ENCODE peak calls at places on chromosome 1, in eight cellular contexts. V, A, H, G, E, N, T and D are unnamed samples.

GRCh38 chr1:223683586-223684487 is 18.3 kb upstream of the CAPN8 start:
- DNase-seq in A (peak; percentile 83), N (peak; percentile 41), V (peak; percentile 40), G (peak; percentile 61), T (peak; percentile 86), H (peak; percentile 64), E (no peak), D (peak; percentile 27)

GRCh38 chr1:212497553-212497952 is 64.8 kb downstream of the NENF start:
- DNase-seq in G (no peak), T (no peak), E (no peak), H (no peak), V (no peak), A (no peak), N (no peak), D (no peak)

GRCh38 chr1:81635816-81636215 is 164.9 kb upstream of the ADGRL2 start:
- DNase-seq in H (no peak), T (no peak), V (no peak), E (no peak), A (no peak), G (no peak), N (no peak), D (no peak)

GRCh38 chr1:102941364-102941947 is 166.9 kb downstream of the COL11A1 start:
- DNase-seq in V (no peak), N (no peak), A (no peak), G (no peak), E (no peak), H (no peak), T (no peak), D (no peak)

GRCh38 chr1:228088586-228089498 is 6.3 kb downstream of the ARF1 start:
- DNase-seq in A (no peak), G (no peak), H (no peak), N (no peak), E (no peak), T (no peak), V (no peak), D (no peak)

GRCh38 chr1:172946814-172947507 is 103.8 kb downstream of the TNFSF18 start:
- DNase-seq in H (no peak), A (no peak), T (no peak), N (no peak), E (no peak), V (no peak), G (no peak), D (no peak)

GRCh38 chr1:22751124-22751531 is 40.5 kb downstream of the EPHB2 start:
- DNase-seq in V (no peak), A (no peak), T (peak; percentile 95), G (no peak), H (no peak), E (no peak), N (no peak), D (no peak)

GRCh38 chr1:40310129-40310461 is 7.0 kb downstream of the COL9A2 start:
- DNase-seq in G (no peak), A (no peak), H (no peak), T (no peak), N (no peak), E (no peak), V (no peak), D (no peak)

GRCh38 chr1:154342836-154343472 is 17.6 kb downstream of the ATP8B2 start:
- DNase-seq in T (no peak), G (peak; percentile 67), A (no peak), E (no peak), H (peak; percentile 83), V (no peak), N (peak; percentile 59), D (peak; percentile 68)

GRCh38 chr1:112599513-112599912 is 19.4 kb downstream of the ST7L start:
- DNase-seq in V (no peak), A (no peak), E (no peak), N (no peak), T (no peak), G (no peak), H (no peak), D (no peak)